ENCODE peak calls at places on chromosomes 16 and 17, in seven cellular contexts. V is HCT116, U is GM12878, Z is A549, K is Panc1, F is HepG2, Q is HL-60. L is an unnamed sample.

GRCh38 chr16:83138976-83139690 is 512.4 kb downstream of the CDH13 start:
- DNase-seq in U (no peak), Z (no peak), F (no peak), Q (no peak), K (no peak), V (no peak), L (no peak)

GRCh38 chr16:77589071-77589755 is 133.1 kb upstream of the NUDT7 start:
- DNase-seq in U (no peak), F (no peak), Q (no peak), V (no peak), Z (no peak), K (no peak), L (no peak)

GRCh38 chr17:50426814-50427787 is 1.1 kb downstream of the ACSF2 start:
- DNase-seq in Q (peak), F (peak), K (no peak), U (no peak), Z (peak), V (peak), L (peak)

GRCh38 chr17:31413081-31413799 is 21.8 kb downstream of the RAB11FIP4 start:
- DNase-seq in V (no peak), U (no peak), Z (no peak), K (no peak), F (no peak), Q (no peak), L (no peak)

GRCh38 chr17:81931557-81932332 is 4.2 kb upstream of the MAFG start:
- DNase-seq in Q (no peak), U (no peak), K (no peak), F (no peak), V (no peak), Z (no peak), L (no peak)

GRCh38 chr17:8696951-8697745 is 47.5 kb downstream of the CCDC42 start:
- DNase-seq in V (no peak), Z (no peak), U (no peak), Q (no peak), F (peak), K (no peak), L (no peak)

GRCh38 chr16:85420501-85421337 is 192.4 kb upstream of the GSE1 start:
- DNase-seq in U (no peak), V (peak), Z (peak), F (peak), Q (peak), K (no peak), L (peak)

GRCh38 chr17:21361020-21361809 is 14.9 kb upstream of the KCNJ12 start:
- DNase-seq in U (no peak), Q (no peak), Z (no peak), K (no peak), F (no peak), V (no peak), L (no peak)

GRCh38 chr17:73657473-73658116 is 13.3 kb upstream of the SDK2 start:
- DNase-seq in F (peak), Q (peak), V (peak), Z (peak), K (no peak), U (no peak), L (peak)

GRCh38 chr16:30065943-30066881 is 652 bp downstream of the ALDOA start:
- DNase-seq in K (no peak), Z (no peak), Q (peak), U (no peak), V (no peak), F (no peak), L (peak)

GRCh38 chr16:84292032-84292431 is 2.6 kb upstream of the WFDC1 start:
- DNase-seq in K (no peak), Q (no peak), U (no peak), V (no peak), F (no peak), Z (no peak), L (no peak)

GRCh38 chr17:55533611-55534010 is 22.4 kb upstream of the SMIM36 start:
- DNase-seq in Z (no peak), V (no peak), U (no peak), Q (no peak), F (no peak), K (no peak), L (no peak)

GRCh38 chr16:67959520-67959919 is 8.9 kb downstream of the SLC12A4 start:
- DNase-seq in Z (no peak), Q (no peak), U (no peak), F (no peak), K (no peak), V (no peak), L (peak)

GRCh38 chr17:31095239-31096105 is 695 bp downstream of the NF1 start:
- DNase-seq in Z (peak), U (no peak), Q (peak), K (no peak), V (no peak), F (peak), L (peak)

GRCh38 chr16:19219836-19220235 is 51.8 kb downstream of the SYT17 start:
- DNase-seq in K (no peak), Q (no peak), Z (no peak), V (no peak), F (no peak), U (no peak), L (no peak)

GRCh38 chr16:81035975-81036750 is 521 bp downstream of the ATMIN start:
- DNase-seq in Z (peak), F (peak), K (no peak), U (no peak), Q (peak), V (no peak), L (peak)
- TF ChIP-seq REST in Z (no peak), F (no peak), K (no peak), U (no peak), Q (no peak), V (no peak), L (no peak)

DNA sequence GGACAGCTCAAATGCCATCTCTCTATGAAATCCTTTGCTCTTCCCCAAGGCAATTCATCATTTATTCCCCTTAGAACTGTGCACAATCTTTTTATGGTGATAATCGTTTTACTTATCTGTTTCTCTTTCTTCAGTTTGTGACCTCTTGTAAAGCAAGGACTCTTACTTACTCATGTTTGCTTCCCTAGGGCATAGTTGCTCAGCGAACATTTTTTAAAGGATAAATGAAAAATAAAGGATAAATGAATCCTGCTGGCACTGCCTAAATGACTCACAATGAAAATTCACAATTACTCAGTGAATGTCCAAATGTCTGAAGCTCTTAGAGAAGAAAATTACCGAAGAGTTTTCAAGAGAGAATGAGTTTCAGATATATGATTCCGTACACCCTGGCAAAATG is 671.7 kb downstream of the CDH11 start:
- DNase-seq in V (no peak), Q (no peak), F (no peak), U (no peak), Z (no peak), K (no peak), L (no peak)
- TF ChIP-seq REST in V (no peak), Q (no peak), F (no peak), U (no peak), Z (no peak), K (no peak), L (no peak)

DNA sequence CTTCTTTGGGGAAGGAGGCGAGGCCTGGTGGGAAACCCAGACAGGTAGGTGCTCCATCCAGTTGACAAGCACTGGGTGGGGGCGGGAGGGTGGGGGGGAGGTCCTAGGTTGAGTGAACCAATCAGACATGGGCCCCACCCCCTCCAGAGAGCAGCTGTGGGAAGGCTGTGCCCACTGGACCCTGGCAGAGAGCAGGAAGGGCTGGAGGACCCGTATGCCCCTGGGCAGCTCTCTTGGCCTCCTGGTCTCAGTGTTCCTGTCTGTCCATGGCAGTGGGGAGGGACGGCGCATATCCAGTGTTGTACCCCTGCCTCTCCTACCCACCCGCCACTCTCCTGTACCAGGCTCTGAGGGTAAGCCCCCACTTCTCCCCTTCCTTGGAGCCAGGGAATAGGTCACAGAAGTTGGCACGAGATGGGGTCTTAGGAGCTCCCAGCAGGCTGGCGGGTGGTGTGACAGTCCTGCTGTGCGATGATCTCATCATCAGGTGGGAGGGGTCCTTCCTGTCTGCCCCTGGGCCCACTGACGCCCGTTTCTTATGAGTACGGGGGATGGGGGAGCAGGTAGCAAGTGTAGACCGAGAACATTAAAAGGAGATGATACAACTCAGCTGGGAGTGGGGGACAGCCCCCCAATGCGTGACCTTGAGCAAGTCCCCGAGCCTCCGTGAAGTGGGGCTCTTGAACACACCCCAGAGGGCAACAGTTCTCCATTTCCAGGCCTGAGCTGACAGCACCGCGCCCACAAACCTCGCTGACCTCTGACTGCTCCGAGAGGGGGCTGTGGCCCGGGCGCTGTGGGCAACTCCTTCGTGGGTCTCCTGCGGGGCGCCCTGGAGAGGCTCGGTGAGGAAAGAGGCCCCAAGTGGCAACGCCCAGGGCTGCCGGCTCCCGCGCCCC is 1.2 kb upstream of the ZFPM1 start:
- DNase-seq in U (no peak), F (peak), V (peak), Q (no peak), K (no peak), Z (no peak), L (peak)
- TF ChIP-seq REST in U (no peak), F (no peak), V (no peak), Q (no peak), K (no peak), Z (no peak), L (no peak)

GRCh38 chr17:17124341-17124740 is 81.8 kb downstream of the PLD6 start:
- DNase-seq in U (no peak), Q (no peak), V (no peak), F (no peak), K (no peak), Z (no peak), L (no peak)
- TF ChIP-seq REST in U (no peak), Q (no peak), V (no peak), F (no peak), K (no peak), Z (no peak), L (no peak)

DNA sequence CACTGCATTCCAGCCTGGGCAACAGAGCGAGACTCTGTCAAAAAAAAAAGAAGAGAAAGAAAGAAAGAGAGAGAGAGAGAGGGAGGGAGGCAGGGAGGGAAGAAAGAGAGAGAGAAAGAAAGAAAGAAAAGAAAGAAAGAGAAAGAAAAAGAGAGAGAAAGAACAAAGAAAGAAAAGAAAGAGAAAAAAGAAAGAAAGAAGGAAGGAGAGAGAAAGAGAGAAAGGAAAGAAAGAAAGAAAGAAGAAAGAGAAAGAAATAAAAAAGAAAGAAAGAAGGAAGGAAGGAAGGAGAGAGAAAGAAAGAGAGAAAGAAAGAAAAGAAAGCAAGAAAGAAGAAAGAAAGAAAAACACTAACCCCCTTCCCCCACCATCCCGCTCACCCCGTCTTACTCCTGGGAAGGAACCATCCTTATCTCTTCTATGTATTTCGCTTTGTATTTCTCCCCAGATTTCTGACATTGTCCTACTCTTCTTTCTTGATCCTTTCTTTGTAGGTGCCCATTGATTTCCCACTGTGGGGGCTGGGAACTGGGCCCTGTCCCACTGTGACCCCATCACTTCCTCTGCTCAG is 20.9 kb downstream of the ALOX15 start:
- DNase-seq in K (no peak), V (no peak), Q (no peak), Z (no peak), F (no peak), U (no peak), L (no peak)
- TF ChIP-seq REST in K (no peak), V (no peak), Q (no peak), Z (no peak), F (no peak), U (no peak), L (no peak)

DNA sequence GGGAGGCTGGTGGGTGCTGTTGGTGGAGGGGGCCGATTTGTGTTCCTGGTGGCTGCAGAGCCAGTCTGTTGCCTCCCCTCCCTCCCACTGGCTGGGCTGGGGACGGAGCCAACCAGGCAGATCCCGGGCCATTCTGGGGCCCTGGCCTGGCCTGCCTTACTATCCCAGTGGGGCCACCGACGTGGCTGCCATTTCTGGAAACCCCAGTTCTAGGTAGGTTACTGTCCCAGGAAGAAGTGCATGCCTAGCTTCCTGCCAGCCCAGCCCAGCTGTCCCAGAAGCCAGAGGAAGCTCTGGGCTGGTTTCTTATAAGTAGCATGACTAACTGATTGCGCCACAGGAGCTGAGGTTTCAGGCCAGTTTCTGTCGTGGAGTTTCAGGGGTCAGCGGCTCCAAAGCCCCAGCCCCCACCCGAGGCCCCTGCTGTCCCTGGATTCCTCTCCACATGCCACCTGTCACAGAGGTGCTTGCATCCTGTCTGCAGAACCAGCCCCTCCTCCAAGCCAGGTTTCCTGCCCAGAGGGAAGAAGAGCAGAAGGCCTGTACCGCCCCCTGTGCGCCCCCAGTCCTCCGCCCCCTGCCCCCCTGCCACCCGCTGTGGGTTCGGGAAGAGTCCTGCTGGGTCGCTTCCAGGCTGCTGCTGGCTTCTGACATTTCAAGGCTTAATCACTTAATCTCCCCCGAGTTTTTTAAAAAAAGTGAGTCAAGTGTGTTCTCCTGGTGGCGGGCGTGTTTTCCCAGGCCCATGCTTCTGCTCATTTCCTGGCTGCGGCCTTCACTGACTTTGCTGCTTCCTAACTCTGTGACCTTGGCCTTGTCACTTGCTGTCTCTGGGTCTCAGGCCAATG is 13.2 kb downstream of the IL4R start:
- DNase-seq in Z (peak), F (peak), Q (peak), K (no peak), U (no peak), V (peak), L (no peak)
- TF ChIP-seq REST in Z (no peak), F (no peak), Q (no peak), K (no peak), U (no peak), V (no peak), L (no peak)

GRCh38 chr16:23509441-23509754 is 896 bp downstream of the GGA2 start:
- DNase-seq in U (no peak), Q (no peak), Z (no peak), F (no peak), K (no peak), V (no peak), L (no peak)

GRCh38 chr16:23506606-23506994 is 3.7 kb downstream of the GGA2 start:
- DNase-seq in K (no peak), Z (no peak), V (no peak), Q (no peak), F (no peak), U (no peak), L (no peak)

GRCh38 chr16:23510154-23510914 is at the start of gene GGA2:
- DNase-seq in V (peak), Z (peak), U (no peak), K (peak), Q (peak), F (peak), L (peak)

GRCh38 chr16:23509763-23510153 is 536 bp downstream of the GGA2 start:
- DNase-seq in V (no peak), Z (no peak), K (no peak), Q (no peak), F (no peak), U (no peak), L (peak)

GRCh38 chr16:23508589-23509440 is 1.5 kb downstream of the GGA2 start:
- DNase-seq in Z (no peak), U (no peak), K (no peak), F (no peak), V (no peak), Q (peak), L (peak)
- TF ChIP-seq REST in Z (no peak), U (no peak), K (no peak), F (no peak), V (no peak), Q (no peak), L (no peak)

GRCh38 chr17:79981661-79982101 is 54.0 kb downstream of the TBC1D16 start:
- DNase-seq in Q (no peak), U (no peak), K (no peak), V (no peak), F (no peak), Z (no peak), L (no peak)
- TF ChIP-seq REST in Q (no peak), U (no peak), K (no peak), V (no peak), F (no peak), Z (no peak), L (no peak)

DNA sequence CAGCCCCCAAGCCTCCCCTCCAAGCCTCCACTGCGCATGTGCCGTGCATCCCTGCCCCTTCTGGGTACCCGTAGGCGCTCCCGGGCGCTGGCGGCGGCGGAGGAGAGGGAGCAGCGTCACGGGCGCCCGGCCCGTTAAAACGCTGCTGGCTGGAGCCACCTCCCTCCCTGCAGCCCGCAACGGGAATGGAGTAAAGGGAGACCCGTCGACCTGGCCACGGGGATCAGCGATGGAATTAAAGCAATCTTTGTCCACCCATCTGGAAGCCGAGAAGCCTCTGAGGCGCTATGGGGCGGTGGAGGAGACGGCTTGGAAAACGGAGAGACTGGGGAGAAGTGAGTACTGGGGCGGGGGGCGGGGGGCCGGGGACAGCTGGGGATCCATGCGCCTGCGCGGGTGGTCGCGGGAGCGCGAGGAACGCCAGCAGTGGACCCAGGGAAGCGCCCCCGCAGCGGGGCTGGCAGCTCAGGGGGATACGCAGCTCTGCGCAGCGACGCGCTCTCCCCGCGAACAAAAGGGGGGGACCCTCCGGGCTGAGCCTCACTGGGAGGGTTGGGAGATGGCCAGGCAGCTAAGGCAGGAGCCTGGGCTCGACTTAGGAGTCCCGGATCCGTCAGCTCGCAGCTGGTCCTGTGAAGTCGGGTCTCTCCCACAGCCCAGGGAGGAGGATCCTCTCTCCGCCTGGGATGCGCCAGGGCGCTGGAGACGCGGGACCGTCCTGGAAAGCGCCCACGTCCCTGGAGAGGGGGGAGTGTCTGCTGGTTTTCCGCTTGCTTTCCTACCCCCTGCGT is at the start of gene BMERB1:
- DNase-seq in K (no peak), Z (peak), V (peak), F (no peak), U (no peak), Q (no peak), L (no peak)
- TF ChIP-seq REST in K (no peak), Z (peak), V (no peak), F (no peak), U (no peak), Q (no peak), L (no peak)

L was measured in K562.